ENCODE peak calls at places on chromosomes 11 and 22, in four cellular contexts. One of them, this sample, is unnamed.
A peak's percentile ranks its signal among the peaks of the same experiment; 100 is the strongest.

GRCh38 chr11:66883021-66883968 is 26.4 kb downstream of the LRFN4 start:
- DNase-seq in K562: peak; percentile 64
- DNase-seq in GM12878: no peak
- DNase-seq in HepG2: peak; percentile 45
- DNase-seq in this sample: peak; percentile 50

GRCh38 chr11:76131585-76131984 is 74.7 kb downstream of the WNT11 start:
- DNase-seq in K562: no peak
- DNase-seq in GM12878: no peak
- DNase-seq in HepG2: no peak
- DNase-seq in this sample: no peak

GRCh38 chr11:118522571-118523072 is 4.7 kb upstream of the TTC36 start:
- DNase-seq in K562: peak; percentile 44
- DNase-seq in GM12878: no peak
- DNase-seq in HepG2: peak; percentile 35
- DNase-seq in this sample: peak; percentile 28

GRCh38 chr11:13140028-13140870 is 131.1 kb downstream of the RASSF10 start:
- DNase-seq in GM12878: peak; percentile 57
- DNase-seq in HepG2: peak; percentile 100
- DNase-seq in K562: no peak
- DNase-seq in this sample: no peak

GRCh38 chr22:43293661-43294392 is 49.3 kb downstream of the SCUBE1 start:
- DNase-seq in HepG2: peak; percentile 90
- DNase-seq in GM12878: no peak
- DNase-seq in K562: peak; percentile 77
- DNase-seq in this sample: peak; percentile 25

GRCh38 chr22:37690901-37691504 is 4.9 kb downstream of the NOL12 start:
- DNase-seq in K562: no peak
- DNase-seq in GM12878: no peak
- DNase-seq in HepG2: no peak
- DNase-seq in this sample: no peak

GRCh38 chr11:34167961-34168360 is 62.5 kb downstream of the NAT10 start:
- DNase-seq in GM12878: no peak
- DNase-seq in HepG2: no peak
- DNase-seq in K562: no peak
- DNase-seq in this sample: no peak

GRCh38 chr22:31229402-31230140 is 17.5 kb downstream of the LIMK2 start:
- DNase-seq in K562: no peak
- DNase-seq in HepG2: no peak
- DNase-seq in GM12878: no peak
- DNase-seq in this sample: peak; percentile 82

GRCh38 chr22:24727218-24727851 is 47.2 kb downstream of the PIWIL3 start:
- DNase-seq in GM12878: no peak
- DNase-seq in K562: peak; percentile 33
- DNase-seq in HepG2: peak; percentile 92
- DNase-seq in this sample: peak; percentile 98

GRCh38 chr11:78868563-78868962 is 293.9 kb upstream of the NARS2 start:
- DNase-seq in GM12878: no peak
- DNase-seq in HepG2: no peak
- DNase-seq in K562: no peak
- DNase-seq in this sample: no peak

GRCh38 chr11:72848846-72849466 is 34.7 kb downstream of the ATG16L2 start:
- DNase-seq in GM12878: no peak
- DNase-seq in HepG2: peak; percentile 29
- DNase-seq in K562: no peak
- DNase-seq in this sample: peak; percentile 59

GRCh38 chr22:42697542-42698013 is 23.1 kb downstream of the A4GALT start:
- DNase-seq in HepG2: peak; percentile 61
- DNase-seq in GM12878: no peak
- DNase-seq in K562: no peak
- DNase-seq in this sample: peak; percentile 40

GRCh38 chr11:116732740-116733385 is 39.9 kb downstream of the BUD13 start:
- DNase-seq in HepG2: peak; percentile 43
- DNase-seq in GM12878: peak; percentile 20
- DNase-seq in K562: peak; percentile 93
- DNase-seq in this sample: peak; percentile 40

GRCh38 chr11:61345954-61346814 is 13.2 kb downstream of the TKFC start:
- DNase-seq in HepG2: no peak
- DNase-seq in GM12878: no peak
- DNase-seq in K562: no peak
- DNase-seq in this sample: no peak

GRCh38 chr11:833114-833791 is 501 bp downstream of the CD151 start:
- DNase-seq in HepG2: no peak
- DNase-seq in K562: peak; percentile 66
- DNase-seq in GM12878: no peak
- DNase-seq in this sample: peak; percentile 63

GRCh38 chr11:58801302-58801701 is 43.2 kb downstream of the GLYATL2 start:
- DNase-seq in K562: no peak
- DNase-seq in HepG2: no peak
- DNase-seq in GM12878: no peak
- DNase-seq in this sample: no peak

GRCh38 chr22:45878051-45878764 is 98.8 kb downstream of the WNT7B start:
- DNase-seq in GM12878: no peak
- DNase-seq in K562: no peak
- DNase-seq in HepG2: no peak
- DNase-seq in this sample: no peak

GRCh38 chr11:72782081-72782920 is 11.5 kb downstream of the STARD10 start:
- DNase-seq in K562: no peak
- DNase-seq in HepG2: peak; percentile 79
- DNase-seq in GM12878: no peak
- DNase-seq in this sample: no peak

GRCh38 chr22:26168934-26169311 is 339 bp upstream of the SEZ6L start:
- DNase-seq in K562: no peak
- DNase-seq in HepG2: no peak
- DNase-seq in GM12878: no peak
- DNase-seq in this sample: no peak

GRCh38 chr11:69992943-69993694 is 85.0 kb upstream of the ANO1 start:
- DNase-seq in HepG2: no peak
- DNase-seq in K562: no peak
- DNase-seq in GM12878: no peak
- DNase-seq in this sample: no peak

GRCh38 chr11:122977455-122978302 is 4.0 kb downstream of the BSX start:
- DNase-seq in K562: no peak
- DNase-seq in HepG2: no peak
- DNase-seq in GM12878: no peak
- DNase-seq in this sample: no peak

GRCh38 chr22:50203288-50203687 is 2.5 kb downstream of the SELENOO start:
- DNase-seq in HepG2: no peak
- DNase-seq in K562: no peak
- DNase-seq in GM12878: no peak
- DNase-seq in this sample: no peak

GRCh38 chr11:124817036-124817435 is 16.8 kb upstream of the MSANTD2 start:
- DNase-seq in HepG2: no peak
- DNase-seq in GM12878: no peak
- DNase-seq in K562: no peak
- DNase-seq in this sample: no peak

GRCh38 chr11:11476499-11476898 is 123.4 kb upstream of the CSNK2A3 start:
- DNase-seq in K562: no peak
- DNase-seq in HepG2: no peak
- DNase-seq in GM12878: no peak
- DNase-seq in this sample: no peak

GRCh38 chr11:107653077-107653476 is 58.8 kb downstream of the SLN start:
- DNase-seq in HepG2: no peak
- DNase-seq in K562: no peak
- DNase-seq in GM12878: no peak
- DNase-seq in this sample: no peak

GRCh38 chr11:450809-451451 is 851 bp downstream of the PTDSS2 start:
- DNase-seq in GM12878: no peak
- DNase-seq in K562: peak; percentile 50
- DNase-seq in HepG2: peak; percentile 70
- DNase-seq in this sample: peak; percentile 71

GRCh38 chr11:63007920-63008319 is 7.7 kb downstream of the SLC22A8 start:
- DNase-seq in HepG2: no peak
- DNase-seq in K562: peak; percentile 24
- DNase-seq in GM12878: no peak
- DNase-seq in this sample: no peak

GRCh38 chr22:35539487-35539886 is 1.1 kb upstream of the RASD2 start:
- DNase-seq in GM12878: no peak
- DNase-seq in K562: no peak
- DNase-seq in HepG2: no peak
- DNase-seq in this sample: no peak

GRCh38 chr11:103988595-103988969 is 47.9 kb upstream of the DDI1 start:
- DNase-seq in K562: no peak
- DNase-seq in HepG2: no peak
- DNase-seq in GM12878: no peak
- DNase-seq in this sample: no peak

GRCh38 chr11:86161373-86162255 is 82.9 kb upstream of the EED start:
- DNase-seq in K562: no peak
- DNase-seq in GM12878: no peak
- DNase-seq in HepG2: no peak
- DNase-seq in this sample: no peak

GRCh38 chr11:86157797-86158378 is 86.7 kb upstream of the EED start:
- DNase-seq in K562: no peak
- DNase-seq in GM12878: no peak
- DNase-seq in HepG2: no peak
- DNase-seq in this sample: no peak

GRCh38 chr11:86162257-86162656 is 82.3 kb upstream of the EED start:
- DNase-seq in K562: peak; percentile 50
- DNase-seq in HepG2: no peak
- DNase-seq in GM12878: no peak
- DNase-seq in this sample: peak; percentile 32

GRCh38 chr11:86158716-86159669 is 85.6 kb upstream of the EED start:
- DNase-seq in GM12878: no peak
- DNase-seq in HepG2: no peak
- DNase-seq in K562: no peak
- DNase-seq in this sample: no peak

DNA sequence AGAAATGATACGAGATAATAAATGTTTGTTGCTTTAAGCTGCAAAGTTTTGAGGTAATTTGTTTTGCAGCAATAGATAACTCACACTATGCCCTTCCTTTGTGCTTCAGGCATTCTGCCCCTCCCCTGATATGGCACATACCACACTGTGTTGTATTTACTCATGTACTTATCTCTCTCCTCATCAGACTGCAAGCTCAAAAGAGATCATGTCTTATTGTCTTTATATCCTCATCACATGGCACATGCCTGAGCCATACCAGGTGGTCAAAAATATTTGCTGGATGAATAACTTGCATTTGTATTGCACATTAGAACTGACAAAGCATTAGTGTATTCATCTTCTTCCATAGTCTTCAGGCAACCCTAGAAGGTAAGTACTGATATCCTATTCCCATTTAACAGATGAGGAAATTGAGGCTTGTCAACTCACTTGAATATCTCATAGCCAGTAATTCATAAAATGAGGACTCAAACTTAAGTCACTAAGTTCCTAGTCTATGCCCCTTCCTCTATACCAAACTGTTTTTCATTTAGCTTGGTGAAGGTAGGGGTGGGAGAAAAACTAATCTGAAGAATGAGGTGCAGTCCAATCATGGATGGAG is 83.9 kb upstream of the EED start:
- DNase-seq in GM12878: no peak
- DNase-seq in K562: no peak
- DNase-seq in HepG2: peak; percentile 76
- DNase-seq in this sample: peak; percentile 31
- H3K27ac ChIP-seq in GM12878: no peak overlapping the region
- H3K27ac ChIP-seq in K562: peak overlapping the region; percentile 80
- H3K27ac ChIP-seq in HepG2: no peak overlapping the region
- H3K27ac ChIP-seq in this sample: no peak overlapping the region

DNA sequence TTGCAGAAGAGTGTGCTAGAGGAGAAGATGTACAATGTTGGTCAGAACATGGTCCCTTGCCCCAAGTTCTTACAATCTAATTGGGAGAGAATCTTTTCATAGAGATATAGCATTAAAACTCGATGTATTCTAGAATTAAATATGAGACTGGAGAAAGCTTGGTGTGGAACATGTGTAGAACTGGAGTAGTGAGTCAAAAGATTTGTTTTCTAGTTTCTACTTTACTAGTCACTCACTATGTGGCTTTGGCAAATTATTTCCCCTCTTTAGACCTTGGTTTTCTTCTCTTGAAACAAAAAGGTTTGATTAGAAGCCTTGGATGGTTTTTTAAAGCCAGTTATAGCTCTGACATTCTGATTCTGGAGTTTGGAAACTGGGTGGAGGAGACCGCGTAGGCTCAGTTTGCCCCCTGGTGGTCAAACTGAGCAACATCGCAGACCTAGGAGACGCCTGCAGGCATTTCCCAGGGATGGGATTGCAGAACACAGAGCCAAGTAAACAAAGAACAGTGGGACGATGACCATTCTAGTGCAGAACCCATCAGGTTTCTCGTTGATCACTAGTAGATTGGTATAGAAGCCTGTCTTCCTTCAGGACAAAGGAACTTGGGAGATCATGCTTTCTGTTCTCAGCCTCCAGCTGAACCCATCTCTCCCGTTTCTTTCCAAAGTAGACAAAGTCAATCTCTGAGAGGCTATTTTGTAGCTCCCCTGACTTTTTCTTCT is 8.5 kb upstream of the CHRDL2 start:
- DNase-seq in K562: peak; percentile 82
- DNase-seq in GM12878: no peak
- DNase-seq in HepG2: peak; percentile 69
- DNase-seq in this sample: peak; percentile 64
- TF ChIP-seq MYC in K562: no peak
- TF ChIP-seq MYC in GM12878: no peak
- TF ChIP-seq MYC in HepG2: no peak
- TF ChIP-seq MYC in this sample: no peak

GRCh38 chr11:134478176-134478575 is 66.1 kb upstream of the B3GAT1 start:
- DNase-seq in GM12878: no peak
- DNase-seq in K562: no peak
- DNase-seq in HepG2: no peak
- DNase-seq in this sample: no peak

GRCh38 chr11:134481135-134481534 is 69.1 kb upstream of the B3GAT1 start:
- DNase-seq in HepG2: no peak
- DNase-seq in K562: no peak
- DNase-seq in GM12878: no peak
- DNase-seq in this sample: no peak

GRCh38 chr11:134478611-134479010 is 66.6 kb upstream of the B3GAT1 start:
- DNase-seq in K562: no peak
- DNase-seq in HepG2: no peak
- DNase-seq in GM12878: no peak
- DNase-seq in this sample: no peak

GRCh38 chr11:134480129-134480652 is 68.1 kb upstream of the B3GAT1 start:
- DNase-seq in GM12878: no peak
- DNase-seq in HepG2: no peak
- DNase-seq in K562: no peak
- DNase-seq in this sample: no peak

GRCh38 chr11:134479206-134479955 is 67.3 kb upstream of the B3GAT1 start:
- DNase-seq in K562: no peak
- DNase-seq in HepG2: no peak
- DNase-seq in GM12878: no peak
- DNase-seq in this sample: no peak
- H3K27me3 ChIP-seq in K562: peaks cover 4% of the 10 kb centered on the region
- H3K27me3 ChIP-seq in HepG2: peaks cover 3% of the 10 kb centered on the region
- H3K27me3 ChIP-seq in GM12878: no peaks in the 10 kb centered on the region
- H3K27me3 ChIP-seq in this sample: no peaks in the 10 kb centered on the region

GRCh38 chr11:111367411-111368284 is 11.4 kb downstream of the POU2AF1 start:
- DNase-seq in GM12878: peak; percentile 80
- DNase-seq in HepG2: no peak
- DNase-seq in K562: no peak
- DNase-seq in this sample: no peak
- H3K27ac ChIP-seq in GM12878: peak overlapping the region; percentile 97
- H3K27ac ChIP-seq in HepG2: peak overlapping the region; percentile 98
- H3K27ac ChIP-seq in K562: no peak overlapping the region
- H3K27ac ChIP-seq in this sample: no peak overlapping the region

GRCh38 chr22:44407404-44408226 is 90.4 kb downstream of the RTL6 start:
- DNase-seq in GM12878: no peak
- DNase-seq in K562: no peak
- DNase-seq in HepG2: no peak
- DNase-seq in this sample: no peak
- TF ChIP-seq MYC in GM12878: no peak
- TF ChIP-seq MYC in K562: no peak
- TF ChIP-seq MYC in HepG2: no peak
- TF ChIP-seq MYC in this sample: no peak

GRCh38 chr11:57416436-57416835 is 10.5 kb downstream of the SLC43A3 start:
- DNase-seq in K562: no peak
- DNase-seq in GM12878: no peak
- DNase-seq in HepG2: no peak
- DNase-seq in this sample: peak; percentile 80
- H3K27me3 ChIP-seq in K562: no peaks in the 10 kb centered on the region
- H3K27me3 ChIP-seq in GM12878: no peaks in the 10 kb centered on the region
- H3K27me3 ChIP-seq in HepG2: peaks cover 6% of the 10 kb centered on the region
- H3K27me3 ChIP-seq in this sample: no peaks in the 10 kb centered on the region

This sample was measured in endothelial cell of umbilical vein.